ENCODE peak calls at places on chromosomes 11 and 22, in eight cellular contexts. J is fibroblast of pulmonary artery, O is A549, Y is upper lobe of right lung, A is IMR-90, V is heart left ventricle, C is bronchial epithelial cell, T is lower leg skin. U is an unnamed sample.

GRCh38 chr11:57251491-57252104 is 14.5 kb upstream of the APLNR start:
- DNase-seq in Y (no peak), A (peak; percentile 47), O (no peak), V (peak; percentile 44), T (peak; percentile 72), J (peak; percentile 80), C (no peak), U (peak; percentile 61)

GRCh38 chr11:2533642-2534115 is 88.9 kb downstream of the KCNQ1 start:
- DNase-seq in V (peak; percentile 82), T (peak; percentile 93), C (peak; percentile 78), J (peak; percentile 91), A (peak; percentile 91), O (no peak), Y (peak; percentile 85), U (peak; percentile 88)

GRCh38 chr11:63609536-63609935 is 4.7 kb downstream of the PLAAT3 start:
- DNase-seq in Y (no peak), A (no peak), V (peak; percentile 38), J (no peak), O (no peak), T (peak; percentile 68), C (no peak), U (no peak)

GRCh38 chr22:29143848-29144785 is 61.6 kb upstream of the EMID1 start:
- DNase-seq in J (no peak), V (no peak), O (no peak), A (no peak), C (no peak), T (peak; percentile 79), Y (no peak), U (no peak)

GRCh38 chr11:45500457-45500856 is 165.0 kb downstream of the CHST1 start:
- DNase-seq in V (no peak), T (peak; percentile 25), Y (no peak), O (no peak), J (no peak), C (no peak), A (no peak), U (no peak)

GRCh38 chr22:21951931-21952465 is 650 bp downstream of the PPM1F start:
- DNase-seq in J (peak; percentile 48), V (no peak), O (no peak), C (peak; percentile 29), A (peak; percentile 53), Y (peak; percentile 78), T (peak; percentile 90), U (peak; percentile 37)

GRCh38 chr11:59528741-59529140 is 17.4 kb downstream of the OR4D9 start:
- DNase-seq in Y (no peak), T (no peak), O (no peak), C (no peak), V (no peak), J (no peak), A (no peak), U (no peak)

GRCh38 chr22:44127353-44127752 is 53.4 kb upstream of the PARVG start:
- DNase-seq in A (no peak), Y (peak; percentile 42), O (no peak), T (no peak), J (peak; percentile 54), C (no peak), V (peak; percentile 51), U (no peak)

GRCh38 chr11:119483341-119483880 is 60.4 kb upstream of the THY1 start:
- DNase-seq in O (no peak), V (no peak), T (peak; percentile 76), A (no peak), J (no peak), Y (no peak), C (no peak), U (no peak)

GRCh38 chr11:70501026-70501901 is 102.9 kb downstream of the CTTN start:
- DNase-seq in Y (peak; percentile 55), V (peak; percentile 22), J (no peak), C (no peak), A (no peak), O (no peak), T (no peak), U (peak; percentile 45)

GRCh38 chr11:69270929-69271328 is 23.0 kb upstream of the MYEOV start:
- DNase-seq in T (no peak), Y (peak; percentile 32), O (no peak), A (no peak), V (no peak), J (no peak), C (no peak), U (no peak)

GRCh38 chr11:66068154-66068821 is 1.8 kb upstream of the PACS1 start:
- DNase-seq in V (peak; percentile 70), C (peak; percentile 58), J (peak; percentile 83), O (peak; percentile 81), Y (peak; percentile 80), T (peak; percentile 93), A (peak; percentile 68), U (peak; percentile 83)

GRCh38 chr11:17547051-17547577 is at the start of gene OTOG:
- DNase-seq in O (no peak), C (peak; percentile 24), V (no peak), J (no peak), Y (no peak), A (no peak), T (no peak), U (no peak)

GRCh38 chr22:40709752-40710413 is 30.6 kb downstream of the MCHR1 start:
- DNase-seq in T (no peak), Y (no peak), C (no peak), A (peak; percentile 84), J (peak; percentile 46), V (peak; percentile 59), O (peak; percentile 51), U (peak; percentile 50)

GRCh38 chr11:46721286-46721685 is 2.3 kb downstream of the F2 start:
- DNase-seq in C (no peak), V (no peak), O (no peak), T (no peak), A (no peak), Y (no peak), J (no peak), U (no peak)

GRCh38 chr11:97937501-97937900 is 1083.2 kb upstream of the CNTN5 start:
- DNase-seq in O (no peak), Y (no peak), T (no peak), V (no peak), A (peak; percentile 46), J (peak; percentile 51), C (no peak), U (no peak)

GRCh38 chr11:9280655-9281301 is 15.6 kb upstream of the DENND5A start:
- DNase-seq in V (no peak), Y (no peak), C (peak; percentile 41), T (no peak), J (peak; percentile 64), A (peak; percentile 81), O (no peak), U (no peak)

GRCh38 chr11:12815150-12815523 is 140.9 kb downstream of the TEAD1 start:
- DNase-seq in A (no peak), O (no peak), T (no peak), V (no peak), C (no peak), J (no peak), Y (no peak), U (no peak)

GRCh38 chr11:10438451-10438850 is 16.6 kb upstream of the AMPD3 start:
- DNase-seq in J (no peak), V (no peak), Y (no peak), T (no peak), A (peak; percentile 65), O (no peak), C (peak; percentile 17), U (no peak)

GRCh38 chr11:6505577-6506240 is 8.6 kb downstream of the DNHD1 start:
- DNase-seq in J (peak; percentile 74), V (no peak), O (peak; percentile 54), C (peak; percentile 93), T (no peak), A (peak; percentile 75), Y (no peak), U (peak; percentile 80)

GRCh38 chr11:113906038-113906437 is 1.4 kb downstream of the HTR3B start:
- DNase-seq in Y (no peak), V (no peak), J (peak; percentile 31), T (no peak), C (peak; percentile 70), O (peak; percentile 54), A (peak; percentile 51), U (peak; percentile 54)
- H3K4me3 ChIP-seq in Y (no peak overlapping the region), V (no peak overlapping the region), J (no peak overlapping the region), T (no peak overlapping the region), C (no peak overlapping the region), O (no peak overlapping the region), A (no peak overlapping the region), U (no peak overlapping the region)

DNA sequence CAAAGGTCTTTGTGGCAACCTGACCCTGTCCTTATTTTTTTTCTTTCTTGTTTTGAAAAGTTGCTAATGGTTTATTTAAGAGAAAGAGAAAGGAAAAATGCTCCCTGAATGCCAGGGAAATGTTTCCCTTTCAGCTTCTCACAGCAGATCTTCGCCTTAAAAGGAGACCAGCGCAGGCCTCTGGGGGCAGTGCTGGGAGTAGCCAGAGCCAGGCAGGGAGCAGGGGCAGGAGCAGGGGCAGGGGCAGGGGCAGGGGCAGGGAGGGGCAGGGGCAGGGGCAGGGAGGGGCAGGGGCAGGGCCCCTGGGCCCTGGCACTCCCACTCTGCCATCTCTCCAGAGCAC is 5.1 kb downstream of the MOB2 start:
- DNase-seq in A (no peak), C (no peak), Y (no peak), O (no peak), T (no peak), J (no peak), V (no peak), U (no peak)
- TF ChIP-seq CTCF in A (no peak), C (no peak), Y (no peak), O (no peak), T (no peak), J (no peak), V (no peak), U (no peak)

GRCh38 chr11:67357831-67358555 is 4.6 kb upstream of the POLD4 start:
- DNase-seq in A (peak; percentile 71), V (no peak), T (no peak), C (peak; percentile 64), J (peak; percentile 49), Y (no peak), O (peak; percentile 61), U (no peak)

GRCh38 chr11:67356867-67357561 is 3.7 kb upstream of the POLD4 start:
- DNase-seq in O (peak; percentile 90), C (peak; percentile 66), Y (peak; percentile 79), V (peak; percentile 65), J (peak; percentile 85), T (peak; percentile 92), A (peak; percentile 80), U (peak; percentile 90)

GRCh38 chr11:67355794-67356550 is 2.6 kb upstream of the POLD4 start:
- DNase-seq in J (no peak), V (no peak), Y (peak; percentile 47), A (no peak), C (no peak), O (peak; percentile 20), T (no peak), U (no peak)

GRCh38 chr11:67355023-67355793 is 1.9 kb upstream of the POLD4 start:
- DNase-seq in J (no peak), Y (no peak), O (peak; percentile 40), A (no peak), C (no peak), V (no peak), T (no peak), U (peak; percentile 30)

DNA sequence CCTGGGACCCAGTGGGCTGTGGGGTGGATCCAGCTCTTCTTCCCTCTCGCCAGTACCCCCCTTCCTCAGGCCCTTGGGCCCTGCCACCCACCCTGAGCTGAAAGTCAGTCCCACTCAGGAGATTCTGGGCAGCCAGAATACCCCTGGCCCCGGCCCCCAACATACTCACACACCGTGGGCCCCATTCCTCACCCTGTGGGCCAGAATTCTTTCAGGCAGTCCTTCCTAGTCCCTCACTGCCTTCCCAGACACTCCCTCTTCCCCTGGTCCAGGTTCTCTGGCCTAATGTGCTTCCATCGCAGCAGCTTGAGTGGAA is 3.2 kb upstream of the POLD4 start:
- DNase-seq in Y (no peak), C (no peak), A (no peak), T (no peak), V (no peak), J (no peak), O (no peak), U (no peak)
- H3K4me3 ChIP-seq in Y (no peak overlapping the region), C (no peak overlapping the region), A (no peak overlapping the region), T (no peak overlapping the region), V (no peak overlapping the region), J (no peak overlapping the region), O (no peak overlapping the region), U (no peak overlapping the region)

GRCh38 chr11:76270387-76270786 is 64.1 kb upstream of the WNT11 start:
- DNase-seq in Y (no peak), T (peak; percentile 90), J (peak; percentile 54), V (no peak), C (peak; percentile 35), A (no peak), O (no peak), U (no peak)
- TF ChIP-seq CTCF in Y (no peak), T (no peak), J (no peak), V (no peak), C (no peak), A (no peak), O (no peak), U (no peak)

U was measured in foreskin fibroblast.